ENCODE peak calls at places on chromosome 17, in four cellular contexts. D is heart left ventricle, O is prostate gland, Z is brain microvascular endothelial cell. G is an unnamed sample.

GRCh38 chr17:13671341-13671740 is 69.6 kb upstream of the HS3ST3A1 start:
- DNase-seq in D (no peak), O (no peak), Z (no peak), G (peak)

GRCh38 chr17:38768417-38768816 is 15.9 kb downstream of the PSMB3 start:
- DNase-seq in Z (no peak), D (peak), O (no peak), G (no peak)

GRCh38 chr17:72467841-72468653 is 347.2 kb downstream of the SOX9 start:
- DNase-seq in Z (no peak), D (no peak), O (peak), G (peak)

GRCh38 chr17:57288753-57289121 is 32.4 kb downstream of the MSI2 start:
- DNase-seq in D (no peak), O (no peak), Z (no peak), G (no peak)

GRCh38 chr17:45366049-45366448 is 49.2 kb upstream of the MAP3K14 start:
- DNase-seq in O (no peak), Z (no peak), D (no peak), G (no peak)

GRCh38 chr17:35160354-35161201 is 13.0 kb downstream of the UNC45B start:
- DNase-seq in D (no peak), Z (no peak), O (no peak), G (no peak)

GRCh38 chr17:57313276-57313835 is 57.0 kb downstream of the MSI2 start:
- DNase-seq in D (no peak), O (no peak), Z (no peak), G (no peak)

GRCh38 chr17:15237106-15237425 is 28.1 kb downstream of the PMP22 start:
- DNase-seq in Z (no peak), O (no peak), D (no peak), G (no peak)

GRCh38 chr17:31074772-31075538 is 19.8 kb upstream of the NF1 start:
- DNase-seq in Z (peak), D (no peak), O (no peak), G (peak)

GRCh38 chr17:12492450-12492849 is 173.2 kb upstream of the MYOCD start:
- DNase-seq in Z (peak), D (no peak), O (no peak), G (peak)

GRCh38 chr17:36892112-36892838 is 45.0 kb upstream of the LHX1 start:
- DNase-seq in O (no peak), D (no peak), Z (no peak), G (no peak)

GRCh38 chr17:41785876-41786226 is 660 bp downstream of the JUP start:
- DNase-seq in O (peak), Z (no peak), D (no peak), G (no peak)

GRCh38 chr17:43021739-43022512 is at the start of gene VAT1:
- DNase-seq in Z (peak), D (peak), O (peak), G (peak)

GRCh38 chr17:57945999-57946797 is 9.0 kb downstream of the CUEDC1 start:
- DNase-seq in D (no peak), O (peak), Z (no peak), G (no peak)

GRCh38 chr17:40536731-40537171 is 28.5 kb downstream of the CCR7 start:
- DNase-seq in Z (no peak), D (peak), O (peak), G (peak)

GRCh38 chr17:58002558-58002957 is 4.5 kb downstream of the SRSF1 start:
- DNase-seq in D (no peak), O (no peak), Z (no peak), G (no peak)

GRCh38 chr17:57666198-57666870 is 78.8 kb downstream of the CCDC182 start:
- DNase-seq in O (no peak), D (no peak), Z (no peak), G (no peak)

GRCh38 chr17:10061131-10061581 is 137.2 kb downstream of the GAS7 start:
- DNase-seq in O (no peak), Z (no peak), D (peak), G (no peak)

GRCh38 chr17:50057521-50057991 is 1.6 kb downstream of the ITGA3 start:
- DNase-seq in Z (no peak), D (no peak), O (no peak), G (no peak)
- H3K4me3 ChIP-seq in Z (peak), D (peak), O (no peak), G (peak)

GRCh38 chr17:76688165-76688622 is 22.6 kb downstream of the MXRA7 start:
- DNase-seq in O (no peak), Z (no peak), D (no peak), G (no peak)
- TF ChIP-seq CTCF in O (no peak), Z (peak), D (peak), G (no peak)

GRCh38 chr17:27628376-27628775 is 2.6 kb upstream of the LGALS9 start:
- DNase-seq in O (no peak), D (no peak), Z (no peak), G (no peak)
- H3K4me3 ChIP-seq in O (no peak), D (no peak), Z (no peak), G (no peak)

GRCh38 chr17:5078106-5079028 is at the start of gene ZFP3:
- DNase-seq in Z (peak), D (peak), O (peak), G (peak)
- TF ChIP-seq CTCF in Z (peak), D (peak), O (peak), G (no peak)

GRCh38 chr17:82105417-82105881 is 7.4 kb upstream of the FASN start:
- DNase-seq in O (no peak), Z (no peak), D (no peak), G (no peak)
- H3K4me3 ChIP-seq in O (no peak), Z (no peak), D (no peak), G (no peak)

DNA sequence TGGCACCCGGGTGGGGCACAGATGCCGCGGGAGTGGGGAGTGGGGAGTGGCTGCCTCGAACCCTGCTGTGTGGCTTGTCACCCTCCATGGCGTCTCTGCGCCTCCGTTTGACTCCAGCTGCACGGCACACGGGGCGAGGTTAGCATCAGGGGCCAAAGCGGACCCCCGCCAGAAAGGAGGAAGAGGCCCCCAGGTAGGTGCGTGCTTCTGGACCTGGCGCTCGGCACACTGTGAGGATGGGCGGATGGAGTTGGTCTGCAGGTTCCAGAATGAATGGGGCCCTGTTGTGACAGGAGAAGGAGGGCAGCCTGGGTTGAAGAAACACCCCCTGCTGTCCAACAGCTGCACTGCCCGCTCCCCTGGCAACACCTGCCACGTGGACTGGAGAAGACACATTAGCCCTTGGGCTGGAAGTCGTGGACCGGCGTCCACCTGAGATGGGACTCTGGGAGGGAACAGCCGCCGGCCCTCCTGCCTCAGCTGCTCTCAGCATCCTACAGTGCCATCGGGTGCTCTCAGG is 9.4 kb upstream of the FASN start:
- DNase-seq in O (no peak), D (no peak), Z (no peak), G (peak)
- TF ChIP-seq CTCF in O (peak), D (peak), Z (peak), G (peak)

GRCh38 chr17:78381601-78382168 is 3.2 kb downstream of the PGS1 start:
- DNase-seq in O (no peak), Z (no peak), D (no peak), G (no peak)
- H3K4me3 ChIP-seq in O (no peak), Z (no peak), D (no peak), G (no peak)

DNA sequence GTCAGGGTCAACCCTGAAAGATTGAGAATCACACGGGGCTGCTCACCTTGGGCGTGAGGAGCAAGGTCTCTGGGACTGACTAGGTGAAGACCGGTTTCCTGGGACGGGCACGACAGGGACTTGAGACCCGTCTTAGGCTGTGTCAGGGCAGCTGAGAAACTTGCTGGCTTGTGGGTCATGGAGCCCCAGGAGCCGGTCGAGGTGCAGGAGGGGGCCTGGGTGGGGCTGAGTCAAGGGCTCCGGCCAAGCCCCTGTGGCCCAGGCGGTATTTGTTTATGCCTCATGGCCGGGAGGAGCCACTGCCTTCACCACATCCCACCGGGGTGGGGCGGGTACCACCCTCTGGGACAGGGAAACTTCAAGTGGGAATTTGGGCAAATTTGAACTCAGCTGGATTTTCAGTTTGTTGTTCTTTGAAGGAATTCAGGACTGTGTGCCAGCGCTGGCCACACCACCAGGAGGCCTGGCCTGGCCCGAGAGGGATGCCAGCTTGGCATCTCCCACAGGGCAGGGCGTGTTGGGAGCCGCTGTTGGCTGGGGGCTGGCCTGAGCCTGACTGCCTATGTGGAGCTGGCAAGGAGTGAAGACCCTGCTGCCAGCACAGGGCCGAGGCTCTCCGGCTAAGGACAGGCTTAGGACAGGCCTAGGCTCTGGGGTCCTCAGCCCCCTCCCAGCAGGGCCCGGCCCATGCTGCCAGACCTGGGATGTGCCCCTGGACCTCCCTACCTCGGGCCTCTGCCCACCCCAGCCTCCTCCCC is 116.1 kb downstream of the METRNL start:
- DNase-seq in Z (no peak), D (peak), O (peak), G (no peak)
- TF ChIP-seq CTCF in Z (peak), D (peak), O (peak), G (peak)

GRCh38 chr17:7651097-7651958 is 602 bp downstream of the ATP1B2 start:
- DNase-seq in Z (no peak), D (peak), O (no peak), G (no peak)
- H3K4me3 ChIP-seq in Z (peak), D (peak), O (peak), G (peak)

G was measured in choroid plexus epithelial cell.